ENCODE peak calls at places on chromosomes 3 and 15, in six cellular contexts. One of them, this sample, is unnamed.
A peak's percentile ranks its signal among the peaks of the same experiment; 100 is the strongest.

GRCh38 chr3:79809106-79809505 is 41.3 kb upstream of the ROBO1 start:
- DNase-seq in IMR-90: no peak
- DNase-seq in HAP-1: no peak
- DNase-seq in body of pancreas: no peak
- DNase-seq in astrocyte: no peak
- DNase-seq in heart left ventricle: no peak
- DNase-seq in this sample: no peak

GRCh38 chr3:97872209-97873042 is 50.6 kb downstream of the CRYBG3 start:
- DNase-seq in astrocyte: peak; percentile 97
- DNase-seq in IMR-90: peak; percentile 97
- DNase-seq in body of pancreas: no peak
- DNase-seq in heart left ventricle: no peak
- DNase-seq in HAP-1: no peak
- DNase-seq in this sample: no peak

GRCh38 chr3:161405087-161405486 is 33.8 kb upstream of the SPTSSB start:
- DNase-seq in IMR-90: no peak
- DNase-seq in heart left ventricle: no peak
- DNase-seq in body of pancreas: no peak
- DNase-seq in HAP-1: no peak
- DNase-seq in astrocyte: no peak
- DNase-seq in this sample: no peak

GRCh38 chr15:58929891-58930416 is 3.5 kb downstream of the SLTM start:
- DNase-seq in body of pancreas: no peak
- DNase-seq in IMR-90: no peak
- DNase-seq in HAP-1: peak; percentile 92
- DNase-seq in astrocyte: no peak
- DNase-seq in heart left ventricle: no peak
- DNase-seq in this sample: no peak

GRCh38 chr15:81087121-81087520 is 46.9 kb upstream of the CFAP161 start:
- DNase-seq in HAP-1: no peak
- DNase-seq in body of pancreas: no peak
- DNase-seq in IMR-90: no peak
- DNase-seq in heart left ventricle: no peak
- DNase-seq in astrocyte: no peak
- DNase-seq in this sample: no peak

GRCh38 chr15:90300988-90301715 is 35.7 kb downstream of the NGRN start:
- DNase-seq in astrocyte: no peak
- DNase-seq in heart left ventricle: peak; percentile 51
- DNase-seq in HAP-1: peak; percentile 15
- DNase-seq in IMR-90: peak; percentile 25
- DNase-seq in body of pancreas: peak; percentile 64
- DNase-seq in this sample: peak; percentile 86

GRCh38 chr3:38662544-38662943 is 13.1 kb upstream of the SCN5A start:
- DNase-seq in astrocyte: no peak
- DNase-seq in IMR-90: peak; percentile 43
- DNase-seq in body of pancreas: no peak
- DNase-seq in HAP-1: peak; percentile 32
- DNase-seq in heart left ventricle: no peak
- DNase-seq in this sample: peak; percentile 39

GRCh38 chr3:87558482-87558881 is 282.1 kb upstream of the POU1F1 start:
- DNase-seq in HAP-1: no peak
- DNase-seq in body of pancreas: no peak
- DNase-seq in heart left ventricle: no peak
- DNase-seq in astrocyte: no peak
- DNase-seq in IMR-90: no peak
- DNase-seq in this sample: no peak

GRCh38 chr3:158709666-158710083 is 22.6 kb downstream of the RARRES1 start:
- DNase-seq in astrocyte: peak; percentile 100
- DNase-seq in HAP-1: no peak
- DNase-seq in heart left ventricle: no peak
- DNase-seq in IMR-90: peak; percentile 99
- DNase-seq in body of pancreas: no peak
- DNase-seq in this sample: peak; percentile 38

GRCh38 chr3:42095540-42095939 is 4.4 kb downstream of the TRAK1 start:
- DNase-seq in heart left ventricle: no peak
- DNase-seq in IMR-90: no peak
- DNase-seq in astrocyte: no peak
- DNase-seq in HAP-1: no peak
- DNase-seq in body of pancreas: no peak
- DNase-seq in this sample: no peak

GRCh38 chr15:77075528-77075927 is 4.6 kb upstream of the TSPAN3 start:
- DNase-seq in IMR-90: no peak
- DNase-seq in astrocyte: peak; percentile 45
- DNase-seq in HAP-1: peak; percentile 34
- DNase-seq in body of pancreas: no peak
- DNase-seq in heart left ventricle: no peak
- DNase-seq in this sample: peak; percentile 74

GRCh38 chr3:185316740-185317407 is 46.1 kb upstream of the MAP3K13 start:
- DNase-seq in astrocyte: peak; percentile 33
- DNase-seq in IMR-90: peak; percentile 33
- DNase-seq in heart left ventricle: no peak
- DNase-seq in HAP-1: no peak
- DNase-seq in body of pancreas: no peak
- DNase-seq in this sample: no peak

GRCh38 chr3:73580343-73580742 is 44.4 kb downstream of the PDZRN3 start:
- DNase-seq in body of pancreas: no peak
- DNase-seq in heart left ventricle: no peak
- DNase-seq in astrocyte: peak; percentile 95
- DNase-seq in HAP-1: no peak
- DNase-seq in IMR-90: peak; percentile 100
- DNase-seq in this sample: no peak

GRCh38 chr15:68277131-68277604 is 377 bp upstream of the FEM1B start:
- DNase-seq in HAP-1: peak; percentile 76
- DNase-seq in astrocyte: peak; percentile 52
- DNase-seq in heart left ventricle: peak; percentile 55
- DNase-seq in IMR-90: peak; percentile 48
- DNase-seq in body of pancreas: no peak
- DNase-seq in this sample: peak; percentile 83

GRCh38 chr3:159819676-159820075 is 169.0 kb upstream of the IL12A start:
- DNase-seq in astrocyte: no peak
- DNase-seq in body of pancreas: no peak
- DNase-seq in HAP-1: no peak
- DNase-seq in heart left ventricle: no peak
- DNase-seq in IMR-90: no peak
- DNase-seq in this sample: no peak

GRCh38 chr3:9846231-9846630 is 2.4 kb upstream of the RPUSD3 start:
- DNase-seq in astrocyte: no peak
- DNase-seq in HAP-1: no peak
- DNase-seq in heart left ventricle: no peak
- DNase-seq in IMR-90: no peak
- DNase-seq in body of pancreas: no peak
- DNase-seq in this sample: no peak

GRCh38 chr3:159992601-159993000 is 4.0 kb downstream of the IL12A start:
- DNase-seq in heart left ventricle: no peak
- DNase-seq in astrocyte: no peak
- DNase-seq in body of pancreas: no peak
- DNase-seq in HAP-1: no peak
- DNase-seq in IMR-90: no peak
- DNase-seq in this sample: no peak

GRCh38 chr3:16398542-16399126 is 114.9 kb downstream of the RFTN1 start:
- DNase-seq in body of pancreas: no peak
- DNase-seq in astrocyte: no peak
- DNase-seq in IMR-90: no peak
- DNase-seq in HAP-1: no peak
- DNase-seq in heart left ventricle: no peak
- DNase-seq in this sample: peak; percentile 58

GRCh38 chr3:16399473-16399872 is 114.0 kb downstream of the RFTN1 start:
- DNase-seq in heart left ventricle: no peak
- DNase-seq in body of pancreas: no peak
- DNase-seq in HAP-1: no peak
- DNase-seq in IMR-90: peak; percentile 95
- DNase-seq in astrocyte: peak; percentile 77
- DNase-seq in this sample: peak; percentile 94

GRCh38 chr3:16392733-16393132 is 120.8 kb downstream of the RFTN1 start:
- DNase-seq in IMR-90: peak; percentile 80
- DNase-seq in astrocyte: no peak
- DNase-seq in HAP-1: no peak
- DNase-seq in body of pancreas: no peak
- DNase-seq in heart left ventricle: no peak
- DNase-seq in this sample: no peak

GRCh38 chr3:16395229-16395628 is 118.3 kb downstream of the RFTN1 start:
- DNase-seq in IMR-90: no peak
- DNase-seq in astrocyte: no peak
- DNase-seq in body of pancreas: no peak
- DNase-seq in HAP-1: no peak
- DNase-seq in heart left ventricle: no peak
- DNase-seq in this sample: no peak

GRCh38 chr3:16396202-16396601 is 117.3 kb downstream of the RFTN1 start:
- DNase-seq in heart left ventricle: no peak
- DNase-seq in IMR-90: no peak
- DNase-seq in body of pancreas: no peak
- DNase-seq in HAP-1: no peak
- DNase-seq in astrocyte: no peak
- DNase-seq in this sample: no peak
- H3K36me3 ChIP-seq in heart left ventricle: no peaks in the 10 kb centered on the region
- H3K36me3 ChIP-seq in IMR-90: peaks cover 5% of the 10 kb centered on the region
- H3K36me3 ChIP-seq in body of pancreas: no peaks in the 10 kb centered on the region
- H3K36me3 ChIP-seq in HAP-1: no peaks in the 10 kb centered on the region
- H3K36me3 ChIP-seq in astrocyte: no peaks in the 10 kb centered on the region
- H3K36me3 ChIP-seq in this sample: no peaks in the 10 kb centered on the region

DNA sequence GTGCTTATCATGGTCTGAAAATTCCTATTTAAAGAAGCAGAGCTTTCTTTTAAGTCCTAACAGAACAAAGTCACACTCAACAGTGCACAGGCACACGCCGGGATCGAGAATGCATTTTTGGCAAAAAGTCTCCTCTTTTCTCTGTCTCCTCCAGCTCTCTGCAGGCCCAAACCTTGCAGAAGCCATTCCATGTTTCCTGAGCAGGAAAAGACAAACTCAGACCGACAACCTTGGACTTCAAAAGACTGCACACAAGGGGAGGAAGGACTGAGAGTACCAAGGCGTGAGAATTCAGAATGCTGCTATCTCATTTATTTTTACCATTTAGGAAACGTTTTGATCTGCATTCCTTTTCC is 71.8 kb downstream of the CCNL1 start:
- DNase-seq in heart left ventricle: no peak
- DNase-seq in HAP-1: no peak
- DNase-seq in astrocyte: no peak
- DNase-seq in IMR-90: no peak
- DNase-seq in body of pancreas: no peak
- DNase-seq in this sample: no peak
- H3K4me3 ChIP-seq in heart left ventricle: no peak overlapping the region
- H3K4me3 ChIP-seq in HAP-1: peak overlapping the region; percentile 40
- H3K4me3 ChIP-seq in astrocyte: peak overlapping the region; percentile 63
- H3K4me3 ChIP-seq in IMR-90: peak overlapping the region; percentile 45
- H3K4me3 ChIP-seq in body of pancreas: no peak overlapping the region
- H3K4me3 ChIP-seq in this sample: peak overlapping the region; percentile 62

GRCh38 chr15:52334491-52335160 is 39.0 kb upstream of the MYO5C start:
- DNase-seq in body of pancreas: no peak
- DNase-seq in astrocyte: no peak
- DNase-seq in IMR-90: peak; percentile 49
- DNase-seq in HAP-1: no peak
- DNase-seq in heart left ventricle: no peak
- DNase-seq in this sample: no peak
- H3K27me3 ChIP-seq in body of pancreas: no peaks in the 10 kb centered on the region
- H3K27me3 ChIP-seq in astrocyte: no peaks in the 10 kb centered on the region
- H3K27me3 ChIP-seq in IMR-90: no peaks in the 10 kb centered on the region
- H3K27me3 ChIP-seq in HAP-1: no peaks in the 10 kb centered on the region
- H3K27me3 ChIP-seq in heart left ventricle: no peaks in the 10 kb centered on the region
- H3K27me3 ChIP-seq in this sample: no peaks in the 10 kb centered on the region

GRCh38 chr15:43763819-43764446 is 12.8 kb downstream of the ELL3 start:
- DNase-seq in IMR-90: peak; percentile 33
- DNase-seq in heart left ventricle: no peak
- DNase-seq in body of pancreas: no peak
- DNase-seq in HAP-1: no peak
- DNase-seq in astrocyte: no peak
- DNase-seq in this sample: no peak

GRCh38 chr15:43762824-43763223 is 13.9 kb downstream of the ELL3 start:
- DNase-seq in HAP-1: no peak
- DNase-seq in astrocyte: no peak
- DNase-seq in heart left ventricle: no peak
- DNase-seq in IMR-90: peak; percentile 92
- DNase-seq in body of pancreas: no peak
- DNase-seq in this sample: no peak
- H3K36me3 ChIP-seq in HAP-1: peaks cover 85% of the 10 kb centered on the region
- H3K36me3 ChIP-seq in astrocyte: peaks cover 69% of the 10 kb centered on the region
- H3K36me3 ChIP-seq in heart left ventricle: peaks cover 49% of the 10 kb centered on the region
- H3K36me3 ChIP-seq in IMR-90: peaks cover 44% of the 10 kb centered on the region
- H3K36me3 ChIP-seq in body of pancreas: peaks cover 21% of the 10 kb centered on the region
- H3K36me3 ChIP-seq in this sample: peaks cover 82% of the 10 kb centered on the region

DNA sequence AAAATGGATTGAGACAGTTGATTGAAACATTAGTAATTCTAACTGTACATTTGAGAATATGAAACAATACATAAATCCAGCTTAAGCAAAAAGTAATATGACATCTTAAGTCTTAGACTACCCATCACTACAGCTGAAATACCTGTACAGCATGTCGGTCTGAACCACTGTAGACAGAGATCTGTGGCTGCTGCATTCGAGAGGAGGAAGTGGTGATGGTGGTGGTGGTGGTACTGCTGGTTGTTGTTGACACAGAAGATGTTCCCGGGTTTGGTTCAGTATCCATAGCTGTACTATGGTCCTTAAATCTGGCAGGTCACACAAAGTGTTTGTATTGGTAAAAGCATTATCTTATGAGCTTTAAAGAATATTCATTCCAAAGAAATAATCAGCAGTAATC is 2.9 kb downstream of the PHC3 start:
- DNase-seq in IMR-90: no peak
- DNase-seq in astrocyte: no peak
- DNase-seq in heart left ventricle: no peak
- DNase-seq in body of pancreas: no peak
- DNase-seq in HAP-1: no peak
- DNase-seq in this sample: no peak
- H3K4me3 ChIP-seq in IMR-90: no peak overlapping the region
- H3K4me3 ChIP-seq in astrocyte: no peak overlapping the region
- H3K4me3 ChIP-seq in heart left ventricle: no peak overlapping the region
- H3K4me3 ChIP-seq in body of pancreas: no peak overlapping the region
- H3K4me3 ChIP-seq in HAP-1: no peak overlapping the region
- H3K4me3 ChIP-seq in this sample: no peak overlapping the region

This sample was measured in SJCRH30.